ENCODE peak calls at places on chromosomes 6 and 20, in nine cellular contexts. One of them, this sample, is unnamed.

GRCh38 chr6:41576667-41577066 is 30.5 kb downstream of the FOXP4 start:
- DNase-seq in small intestine: no peak
- DNase-seq in mesendoderm: no peak
- DNase-seq in Karpas-422: no peak
- DNase-seq in cardiac muscle cell: no peak
- DNase-seq in right cardiac atrium: no peak
- DNase-seq in ovary: no peak
- DNase-seq in mesenchymal stem cell: no peak
- DNase-seq in body of pancreas: peak; percentile 89
- DNase-seq in this sample: no peak

GRCh38 chr20:47927385-47927851 is 142.1 kb upstream of the SULF2 start:
- DNase-seq in mesenchymal stem cell: peak; percentile 42
- DNase-seq in mesendoderm: no peak
- DNase-seq in small intestine: no peak
- DNase-seq in Karpas-422: no peak
- DNase-seq in cardiac muscle cell: no peak
- DNase-seq in ovary: no peak
- DNase-seq in right cardiac atrium: no peak
- DNase-seq in body of pancreas: no peak
- DNase-seq in this sample: no peak

GRCh38 chr6:81969814-81970213 is 217.3 kb upstream of the TENT5A start:
- DNase-seq in mesenchymal stem cell: no peak
- DNase-seq in small intestine: no peak
- DNase-seq in Karpas-422: no peak
- DNase-seq in right cardiac atrium: no peak
- DNase-seq in cardiac muscle cell: no peak
- DNase-seq in body of pancreas: no peak
- DNase-seq in ovary: no peak
- DNase-seq in mesendoderm: peak; percentile 49
- DNase-seq in this sample: peak; percentile 34

GRCh38 chr6:158972241-158973233 is 27.5 kb downstream of the RSPH3 start:
- DNase-seq in body of pancreas: no peak
- DNase-seq in mesenchymal stem cell: peak; percentile 61
- DNase-seq in cardiac muscle cell: peak; percentile 77
- DNase-seq in small intestine: peak; percentile 75
- DNase-seq in mesendoderm: peak; percentile 56
- DNase-seq in Karpas-422: peak; percentile 83
- DNase-seq in ovary: no peak
- DNase-seq in right cardiac atrium: no peak
- DNase-seq in this sample: no peak

GRCh38 chr6:44034391-44034861 is 92.8 kb downstream of the MRPL14 start:
- DNase-seq in mesenchymal stem cell: no peak
- DNase-seq in ovary: no peak
- DNase-seq in cardiac muscle cell: no peak
- DNase-seq in small intestine: no peak
- DNase-seq in Karpas-422: no peak
- DNase-seq in right cardiac atrium: no peak
- DNase-seq in body of pancreas: no peak
- DNase-seq in mesendoderm: no peak
- DNase-seq in this sample: no peak

GRCh38 chr6:169725270-169726048 is 1.2 kb upstream of the PHF10 start:
- DNase-seq in mesenchymal stem cell: peak; percentile 96
- DNase-seq in body of pancreas: peak; percentile 59
- DNase-seq in mesendoderm: peak; percentile 80
- DNase-seq in small intestine: peak; percentile 50
- DNase-seq in cardiac muscle cell: peak; percentile 76
- DNase-seq in ovary: peak; percentile 81
- DNase-seq in right cardiac atrium: peak; percentile 64
- DNase-seq in Karpas-422: no peak
- DNase-seq in this sample: peak; percentile 77

GRCh38 chr20:58864346-58864745 is 11.8 kb downstream of the GNAS start:
- DNase-seq in right cardiac atrium: no peak
- DNase-seq in cardiac muscle cell: no peak
- DNase-seq in small intestine: no peak
- DNase-seq in Karpas-422: peak; percentile 50
- DNase-seq in body of pancreas: no peak
- DNase-seq in mesendoderm: no peak
- DNase-seq in mesenchymal stem cell: no peak
- DNase-seq in ovary: no peak
- DNase-seq in this sample: no peak

GRCh38 chr6:37702314-37702713 is 4.6 kb upstream of the MDGA1 start:
- DNase-seq in cardiac muscle cell: no peak
- DNase-seq in Karpas-422: no peak
- DNase-seq in small intestine: no peak
- DNase-seq in right cardiac atrium: no peak
- DNase-seq in body of pancreas: no peak
- DNase-seq in mesendoderm: no peak
- DNase-seq in ovary: no peak
- DNase-seq in mesenchymal stem cell: no peak
- DNase-seq in this sample: no peak

GRCh38 chr6:68087399-68088133 is 547.5 kb upstream of the ADGRB3 start:
- DNase-seq in Karpas-422: peak; percentile 72
- DNase-seq in body of pancreas: no peak
- DNase-seq in right cardiac atrium: no peak
- DNase-seq in ovary: no peak
- DNase-seq in mesenchymal stem cell: peak; percentile 40
- DNase-seq in small intestine: no peak
- DNase-seq in cardiac muscle cell: peak; percentile 72
- DNase-seq in mesendoderm: no peak
- DNase-seq in this sample: no peak

GRCh38 chr6:44145839-44146238 is 12.8 kb upstream of the CAPN11 start:
- DNase-seq in mesendoderm: no peak
- DNase-seq in cardiac muscle cell: no peak
- DNase-seq in right cardiac atrium: no peak
- DNase-seq in mesenchymal stem cell: no peak
- DNase-seq in ovary: no peak
- DNase-seq in Karpas-422: no peak
- DNase-seq in body of pancreas: no peak
- DNase-seq in small intestine: no peak
- DNase-seq in this sample: no peak

GRCh38 chr6:128885381-128885780 is 2.4 kb downstream of the LAMA2 start:
- DNase-seq in cardiac muscle cell: no peak
- DNase-seq in ovary: no peak
- DNase-seq in right cardiac atrium: no peak
- DNase-seq in small intestine: no peak
- DNase-seq in body of pancreas: no peak
- DNase-seq in mesendoderm: no peak
- DNase-seq in mesenchymal stem cell: no peak
- DNase-seq in Karpas-422: no peak
- DNase-seq in this sample: no peak

GRCh38 chr6:18330548-18331066 is 56.5 kb upstream of the RNF144B start:
- DNase-seq in cardiac muscle cell: no peak
- DNase-seq in small intestine: no peak
- DNase-seq in Karpas-422: peak; percentile 78
- DNase-seq in mesenchymal stem cell: no peak
- DNase-seq in ovary: no peak
- DNase-seq in right cardiac atrium: no peak
- DNase-seq in body of pancreas: no peak
- DNase-seq in mesendoderm: no peak
- DNase-seq in this sample: no peak

GRCh38 chr6:9431945-9432344 is 982.9 kb downstream of the TFAP2A start:
- DNase-seq in mesendoderm: no peak
- DNase-seq in cardiac muscle cell: no peak
- DNase-seq in Karpas-422: no peak
- DNase-seq in body of pancreas: no peak
- DNase-seq in small intestine: no peak
- DNase-seq in mesenchymal stem cell: no peak
- DNase-seq in ovary: no peak
- DNase-seq in right cardiac atrium: no peak
- DNase-seq in this sample: no peak

GRCh38 chr6:22888147-22888831 is 318.9 kb downstream of the HDGFL1 start:
- DNase-seq in cardiac muscle cell: no peak
- DNase-seq in Karpas-422: no peak
- DNase-seq in mesendoderm: no peak
- DNase-seq in mesenchymal stem cell: peak; percentile 21
- DNase-seq in right cardiac atrium: no peak
- DNase-seq in body of pancreas: no peak
- DNase-seq in ovary: no peak
- DNase-seq in small intestine: no peak
- DNase-seq in this sample: no peak

GRCh38 chr20:48530957-48531356 is 296.8 kb downstream of the PREX1 start:
- DNase-seq in ovary: no peak
- DNase-seq in right cardiac atrium: no peak
- DNase-seq in cardiac muscle cell: no peak
- DNase-seq in Karpas-422: no peak
- DNase-seq in body of pancreas: no peak
- DNase-seq in mesendoderm: no peak
- DNase-seq in mesenchymal stem cell: no peak
- DNase-seq in small intestine: no peak
- DNase-seq in this sample: no peak

GRCh38 chr20:62372042-62372993 is 5.2 kb upstream of the LAMA5 start:
- DNase-seq in body of pancreas: no peak
- DNase-seq in mesendoderm: no peak
- DNase-seq in ovary: no peak
- DNase-seq in Karpas-422: no peak
- DNase-seq in right cardiac atrium: no peak
- DNase-seq in small intestine: no peak
- DNase-seq in mesenchymal stem cell: no peak
- DNase-seq in cardiac muscle cell: no peak
- DNase-seq in this sample: no peak

GRCh38 chr20:62371588-62372041 is 4.5 kb upstream of the LAMA5 start:
- DNase-seq in mesenchymal stem cell: no peak
- DNase-seq in ovary: no peak
- DNase-seq in mesendoderm: no peak
- DNase-seq in body of pancreas: no peak
- DNase-seq in right cardiac atrium: no peak
- DNase-seq in cardiac muscle cell: no peak
- DNase-seq in small intestine: no peak
- DNase-seq in Karpas-422: no peak
- DNase-seq in this sample: no peak

GRCh38 chr20:62369508-62370114 is 2.5 kb upstream of the LAMA5 start:
- DNase-seq in ovary: no peak
- DNase-seq in mesenchymal stem cell: no peak
- DNase-seq in right cardiac atrium: no peak
- DNase-seq in small intestine: no peak
- DNase-seq in body of pancreas: no peak
- DNase-seq in cardiac muscle cell: no peak
- DNase-seq in mesendoderm: no peak
- DNase-seq in Karpas-422: no peak
- DNase-seq in this sample: no peak

GRCh38 chr20:62370115-62370806 is 3.1 kb upstream of the LAMA5 start:
- DNase-seq in cardiac muscle cell: peak; percentile 88
- DNase-seq in right cardiac atrium: no peak
- DNase-seq in small intestine: no peak
- DNase-seq in mesenchymal stem cell: peak; percentile 86
- DNase-seq in body of pancreas: no peak
- DNase-seq in ovary: no peak
- DNase-seq in mesendoderm: no peak
- DNase-seq in Karpas-422: no peak
- DNase-seq in this sample: no peak

GRCh38 chr20:62370807-62371587 is 3.9 kb upstream of the LAMA5 start:
- DNase-seq in body of pancreas: no peak
- DNase-seq in small intestine: no peak
- DNase-seq in mesenchymal stem cell: no peak
- DNase-seq in cardiac muscle cell: no peak
- DNase-seq in ovary: no peak
- DNase-seq in right cardiac atrium: no peak
- DNase-seq in mesendoderm: no peak
- DNase-seq in Karpas-422: no peak
- DNase-seq in this sample: no peak
- H3K4me1 ChIP-seq in body of pancreas: peaks cover 57% of the 10 kb centered on the region
- H3K4me1 ChIP-seq in small intestine: no peaks in the 10 kb centered on the region
- H3K4me1 ChIP-seq in mesenchymal stem cell: peaks cover 75% of the 10 kb centered on the region
- H3K4me1 ChIP-seq in cardiac muscle cell: peaks cover 51% of the 10 kb centered on the region
- H3K4me1 ChIP-seq in ovary: peaks cover 25% of the 10 kb centered on the region
- H3K4me1 ChIP-seq in right cardiac atrium: peaks cover 2% of the 10 kb centered on the region
- H3K4me1 ChIP-seq in mesendoderm: peaks cover 8% of the 10 kb centered on the region
- H3K4me1 ChIP-seq in Karpas-422: peaks cover 22% of the 10 kb centered on the region
- H3K4me1 ChIP-seq in this sample: peaks cover 71% of the 10 kb centered on the region

GRCh38 chr20:62339647-62340062 is 27.5 kb downstream of the LAMA5 start:
- DNase-seq in body of pancreas: no peak
- DNase-seq in small intestine: no peak
- DNase-seq in Karpas-422: peak; percentile 51
- DNase-seq in mesendoderm: no peak
- DNase-seq in mesenchymal stem cell: no peak
- DNase-seq in cardiac muscle cell: no peak
- DNase-seq in right cardiac atrium: no peak
- DNase-seq in ovary: no peak
- DNase-seq in this sample: peak; percentile 57

GRCh38 chr20:62336775-62337557 is 30.1 kb downstream of the LAMA5 start:
- DNase-seq in Karpas-422: no peak
- DNase-seq in mesenchymal stem cell: no peak
- DNase-seq in ovary: no peak
- DNase-seq in body of pancreas: no peak
- DNase-seq in mesendoderm: no peak
- DNase-seq in small intestine: no peak
- DNase-seq in cardiac muscle cell: no peak
- DNase-seq in right cardiac atrium: no peak
- DNase-seq in this sample: no peak

GRCh38 chr20:62336329-62336728 is 30.8 kb downstream of the LAMA5 start:
- DNase-seq in Karpas-422: no peak
- DNase-seq in body of pancreas: no peak
- DNase-seq in right cardiac atrium: no peak
- DNase-seq in mesendoderm: peak; percentile 75
- DNase-seq in cardiac muscle cell: no peak
- DNase-seq in ovary: no peak
- DNase-seq in small intestine: no peak
- DNase-seq in mesenchymal stem cell: no peak
- DNase-seq in this sample: no peak

GRCh38 chr20:62338294-62338620 is 28.9 kb downstream of the LAMA5 start:
- DNase-seq in right cardiac atrium: no peak
- DNase-seq in cardiac muscle cell: no peak
- DNase-seq in Karpas-422: no peak
- DNase-seq in small intestine: no peak
- DNase-seq in ovary: no peak
- DNase-seq in mesendoderm: no peak
- DNase-seq in mesenchymal stem cell: no peak
- DNase-seq in body of pancreas: no peak
- DNase-seq in this sample: no peak

GRCh38 chr20:62337558-62338293 is 29.4 kb downstream of the LAMA5 start:
- DNase-seq in right cardiac atrium: no peak
- DNase-seq in cardiac muscle cell: no peak
- DNase-seq in Karpas-422: peak; percentile 54
- DNase-seq in mesendoderm: no peak
- DNase-seq in ovary: no peak
- DNase-seq in small intestine: no peak
- DNase-seq in body of pancreas: no peak
- DNase-seq in mesenchymal stem cell: no peak
- DNase-seq in this sample: no peak
- H3K4me1 ChIP-seq in right cardiac atrium: no peaks in the 10 kb centered on the region
- H3K4me1 ChIP-seq in cardiac muscle cell: no peaks in the 10 kb centered on the region
- H3K4me1 ChIP-seq in Karpas-422: peaks cover 23% of the 10 kb centered on the region
- H3K4me1 ChIP-seq in mesendoderm: no peaks in the 10 kb centered on the region
- H3K4me1 ChIP-seq in ovary: no peaks in the 10 kb centered on the region
- H3K4me1 ChIP-seq in small intestine: no peaks in the 10 kb centered on the region
- H3K4me1 ChIP-seq in body of pancreas: no peaks in the 10 kb centered on the region
- H3K4me1 ChIP-seq in mesenchymal stem cell: peaks cover 7% of the 10 kb centered on the region
- H3K4me1 ChIP-seq in this sample: peaks cover 3% of the 10 kb centered on the region

GRCh38 chr6:118316796-118317384 is 231.2 kb upstream of the PLN start:
- DNase-seq in body of pancreas: no peak
- DNase-seq in mesendoderm: no peak
- DNase-seq in Karpas-422: no peak
- DNase-seq in ovary: no peak
- DNase-seq in small intestine: no peak
- DNase-seq in cardiac muscle cell: no peak
- DNase-seq in mesenchymal stem cell: no peak
- DNase-seq in right cardiac atrium: no peak
- DNase-seq in this sample: no peak
- H3K4me1 ChIP-seq in body of pancreas: peaks cover 13% of the 10 kb centered on the region
- H3K4me1 ChIP-seq in mesendoderm: no peaks in the 10 kb centered on the region
- H3K4me1 ChIP-seq in Karpas-422: no peaks in the 10 kb centered on the region
- H3K4me1 ChIP-seq in ovary: peaks cover 5% of the 10 kb centered on the region
- H3K4me1 ChIP-seq in small intestine: no peaks in the 10 kb centered on the region
- H3K4me1 ChIP-seq in cardiac muscle cell: peaks cover 11% of the 10 kb centered on the region
- H3K4me1 ChIP-seq in mesenchymal stem cell: peaks cover 2% of the 10 kb centered on the region
- H3K4me1 ChIP-seq in right cardiac atrium: peaks cover 2% of the 10 kb centered on the region
- H3K4me1 ChIP-seq in this sample: peaks cover 14% of the 10 kb centered on the region

GRCh38 chr20:36845288-36845969 is 30.5 kb upstream of the TLDC2 start:
- DNase-seq in body of pancreas: no peak
- DNase-seq in right cardiac atrium: no peak
- DNase-seq in mesendoderm: no peak
- DNase-seq in Karpas-422: peak; percentile 88
- DNase-seq in ovary: no peak
- DNase-seq in cardiac muscle cell: no peak
- DNase-seq in mesenchymal stem cell: no peak
- DNase-seq in small intestine: no peak
- DNase-seq in this sample: no peak
- H3K4me1 ChIP-seq in body of pancreas: peaks cover 12% of the 10 kb centered on the region
- H3K4me1 ChIP-seq in right cardiac atrium: peaks cover 14% of the 10 kb centered on the region
- H3K4me1 ChIP-seq in mesendoderm: peaks cover 2% of the 10 kb centered on the region
- H3K4me1 ChIP-seq in Karpas-422: peaks cover 92% of the 10 kb centered on the region
- H3K4me1 ChIP-seq in ovary: peaks cover 13% of the 10 kb centered on the region
- H3K4me1 ChIP-seq in cardiac muscle cell: peaks cover 11% of the 10 kb centered on the region
- H3K4me1 ChIP-seq in mesenchymal stem cell: peaks cover 39% of the 10 kb centered on the region
- H3K4me1 ChIP-seq in small intestine: no peaks in the 10 kb centered on the region
- H3K4me1 ChIP-seq in this sample: peaks cover 48% of the 10 kb centered on the region